ENCODE peak calls at places on chromosomes 13 and 19, in five cellular contexts. One of them, this sample, is unnamed.

GRCh38 chr13:87058786-87059329 is 612.3 kb upstream of the SLITRK5 start:
- DNase-seq in sigmoid colon: no peak
- DNase-seq in fibroblast of the aortic adventitia: no peak
- DNase-seq in lower leg skin: no peak
- DNase-seq in SK-N-SH: no peak
- DNase-seq in this sample: no peak

GRCh38 chr13:99199541-99200432 is 867 bp upstream of the UBAC2 start:
- DNase-seq in sigmoid colon: peak
- DNase-seq in fibroblast of the aortic adventitia: peak
- DNase-seq in lower leg skin: no peak
- DNase-seq in SK-N-SH: no peak
- DNase-seq in this sample: no peak

GRCh38 chr13:98190889-98191444 is 13.9 kb upstream of the RNF113B start:
- DNase-seq in sigmoid colon: no peak
- DNase-seq in fibroblast of the aortic adventitia: no peak
- DNase-seq in lower leg skin: no peak
- DNase-seq in SK-N-SH: no peak
- DNase-seq in this sample: no peak

GRCh38 chr13:94987869-94988268 is 275.5 kb upstream of the SOX21 start:
- DNase-seq in sigmoid colon: no peak
- DNase-seq in fibroblast of the aortic adventitia: peak
- DNase-seq in lower leg skin: no peak
- DNase-seq in SK-N-SH: no peak
- DNase-seq in this sample: no peak

GRCh38 chr13:98530236-98530635 is 46.7 kb downstream of the STK24 start:
- DNase-seq in sigmoid colon: peak
- DNase-seq in fibroblast of the aortic adventitia: no peak
- DNase-seq in lower leg skin: no peak
- DNase-seq in SK-N-SH: no peak
- DNase-seq in this sample: no peak

GRCh38 chr19:36638862-36639510 is 27.7 kb downstream of the ZNF461 start:
- DNase-seq in sigmoid colon: no peak
- DNase-seq in fibroblast of the aortic adventitia: peak
- DNase-seq in lower leg skin: no peak
- DNase-seq in SK-N-SH: no peak
- DNase-seq in this sample: no peak

GRCh38 chr13:99018418-99019180 is 40.7 kb upstream of the DOCK9 start:
- DNase-seq in sigmoid colon: no peak
- DNase-seq in fibroblast of the aortic adventitia: peak
- DNase-seq in lower leg skin: no peak
- DNase-seq in SK-N-SH: no peak
- DNase-seq in this sample: no peak

GRCh38 chr13:73698859-73699258 is 435.3 kb downstream of the KLF12 start:
- DNase-seq in sigmoid colon: no peak
- DNase-seq in fibroblast of the aortic adventitia: no peak
- DNase-seq in lower leg skin: no peak
- DNase-seq in SK-N-SH: no peak
- DNase-seq in this sample: no peak

GRCh38 chr19:14091086-14091884 is 734 bp upstream of the SAMD1 start:
- DNase-seq in sigmoid colon: no peak
- DNase-seq in fibroblast of the aortic adventitia: peak
- DNase-seq in lower leg skin: peak
- DNase-seq in SK-N-SH: peak
- DNase-seq in this sample: peak

GRCh38 chr13:70747305-70747704 is 639.1 kb upstream of the KLHL1 start:
- DNase-seq in sigmoid colon: no peak
- DNase-seq in fibroblast of the aortic adventitia: no peak
- DNase-seq in lower leg skin: no peak
- DNase-seq in SK-N-SH: no peak
- DNase-seq in this sample: no peak

GRCh38 chr13:59360108-59360507 is 803.6 kb downstream of the DIAPH3 start:
- DNase-seq in sigmoid colon: peak
- DNase-seq in fibroblast of the aortic adventitia: no peak
- DNase-seq in lower leg skin: no peak
- DNase-seq in SK-N-SH: no peak
- DNase-seq in this sample: no peak

GRCh38 chr19:13127811-13128575 is 9.9 kb downstream of the NACC1 start:
- DNase-seq in sigmoid colon: no peak
- DNase-seq in fibroblast of the aortic adventitia: no peak
- DNase-seq in lower leg skin: no peak
- DNase-seq in SK-N-SH: no peak
- DNase-seq in this sample: no peak

GRCh38 chr19:49857834-49858590 is 7.1 kb downstream of the PTOV1 start:
- DNase-seq in sigmoid colon: no peak
- DNase-seq in fibroblast of the aortic adventitia: no peak
- DNase-seq in lower leg skin: no peak
- DNase-seq in SK-N-SH: no peak
- DNase-seq in this sample: no peak

GRCh38 chr19:45553464-45553863 is 31.1 kb downstream of the OPA3 start:
- DNase-seq in sigmoid colon: no peak
- DNase-seq in fibroblast of the aortic adventitia: no peak
- DNase-seq in lower leg skin: no peak
- DNase-seq in SK-N-SH: no peak
- DNase-seq in this sample: peak

GRCh38 chr13:59494560-59494970 is 669.2 kb downstream of the DIAPH3 start:
- DNase-seq in sigmoid colon: peak
- DNase-seq in fibroblast of the aortic adventitia: peak
- DNase-seq in lower leg skin: no peak
- DNase-seq in SK-N-SH: no peak
- DNase-seq in this sample: no peak

DNA sequence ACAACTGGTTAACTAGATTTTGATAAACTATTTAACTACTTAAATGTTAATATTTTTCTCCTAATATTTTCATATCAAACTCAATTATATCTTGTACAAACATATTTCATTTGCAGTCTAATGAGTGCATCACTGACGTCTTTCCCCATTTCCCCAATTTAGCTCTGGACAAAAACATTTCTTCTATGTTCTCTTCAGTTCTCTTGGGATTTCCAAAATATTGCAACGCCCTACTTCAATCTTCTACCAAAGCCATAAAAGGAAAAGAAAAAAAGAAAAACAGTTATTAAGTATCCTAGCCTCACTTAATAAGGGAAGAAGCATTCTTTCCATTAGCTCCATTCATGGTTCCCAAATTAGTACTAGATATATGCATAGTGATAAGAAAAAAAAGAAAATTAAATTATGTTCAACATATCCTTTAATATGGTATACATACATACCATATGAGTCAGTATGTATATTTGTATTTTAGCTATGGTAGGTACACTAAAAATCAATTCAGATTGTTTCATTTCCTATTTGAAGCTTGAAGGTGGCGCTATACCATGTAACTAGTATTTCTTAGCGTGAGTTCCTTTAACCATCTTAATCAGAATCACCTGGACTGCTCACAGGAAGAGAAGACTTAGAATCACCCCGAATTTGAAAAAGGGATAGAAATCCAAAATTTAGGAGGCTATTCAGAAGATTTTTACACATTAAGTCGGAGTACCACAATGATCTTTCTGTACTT is 9.9 kb downstream of the FBXL3 start:
- DNase-seq in sigmoid colon: no peak
- DNase-seq in fibroblast of the aortic adventitia: no peak
- DNase-seq in lower leg skin: no peak
- DNase-seq in SK-N-SH: no peak
- DNase-seq in this sample: no peak
- TF ChIP-seq CTCF in sigmoid colon: no peak
- TF ChIP-seq CTCF in fibroblast of the aortic adventitia: no peak
- TF ChIP-seq CTCF in lower leg skin: no peak
- TF ChIP-seq CTCF in SK-N-SH: peak
- TF ChIP-seq CTCF in this sample: no peak

GRCh38 chr13:114143806-114144605 is 11.6 kb upstream of the RASA3 start:
- DNase-seq in sigmoid colon: peak
- DNase-seq in fibroblast of the aortic adventitia: no peak
- DNase-seq in lower leg skin: no peak
- DNase-seq in SK-N-SH: peak
- DNase-seq in this sample: no peak
- TF ChIP-seq CTCF in sigmoid colon: no peak
- TF ChIP-seq CTCF in fibroblast of the aortic adventitia: no peak
- TF ChIP-seq CTCF in lower leg skin: no peak
- TF ChIP-seq CTCF in SK-N-SH: peak
- TF ChIP-seq CTCF in this sample: peak

GRCh38 chr13:41384749-41385503 is 72.4 kb upstream of the RGCC start:
- DNase-seq in sigmoid colon: no peak
- DNase-seq in fibroblast of the aortic adventitia: peak
- DNase-seq in lower leg skin: no peak
- DNase-seq in SK-N-SH: no peak
- DNase-seq in this sample: no peak
- TF ChIP-seq CTCF in sigmoid colon: peak
- TF ChIP-seq CTCF in fibroblast of the aortic adventitia: peak
- TF ChIP-seq CTCF in lower leg skin: no peak
- TF ChIP-seq CTCF in SK-N-SH: peak
- TF ChIP-seq CTCF in this sample: peak

GRCh38 chr19:8096071-8096470 is 43.5 kb downstream of the CCL25 start:
- DNase-seq in sigmoid colon: no peak
- DNase-seq in fibroblast of the aortic adventitia: no peak
- DNase-seq in lower leg skin: no peak
- DNase-seq in SK-N-SH: no peak
- DNase-seq in this sample: no peak
- TF ChIP-seq CTCF in sigmoid colon: no peak
- TF ChIP-seq CTCF in fibroblast of the aortic adventitia: peak
- TF ChIP-seq CTCF in lower leg skin: no peak
- TF ChIP-seq CTCF in SK-N-SH: no peak
- TF ChIP-seq CTCF in this sample: no peak

DNA sequence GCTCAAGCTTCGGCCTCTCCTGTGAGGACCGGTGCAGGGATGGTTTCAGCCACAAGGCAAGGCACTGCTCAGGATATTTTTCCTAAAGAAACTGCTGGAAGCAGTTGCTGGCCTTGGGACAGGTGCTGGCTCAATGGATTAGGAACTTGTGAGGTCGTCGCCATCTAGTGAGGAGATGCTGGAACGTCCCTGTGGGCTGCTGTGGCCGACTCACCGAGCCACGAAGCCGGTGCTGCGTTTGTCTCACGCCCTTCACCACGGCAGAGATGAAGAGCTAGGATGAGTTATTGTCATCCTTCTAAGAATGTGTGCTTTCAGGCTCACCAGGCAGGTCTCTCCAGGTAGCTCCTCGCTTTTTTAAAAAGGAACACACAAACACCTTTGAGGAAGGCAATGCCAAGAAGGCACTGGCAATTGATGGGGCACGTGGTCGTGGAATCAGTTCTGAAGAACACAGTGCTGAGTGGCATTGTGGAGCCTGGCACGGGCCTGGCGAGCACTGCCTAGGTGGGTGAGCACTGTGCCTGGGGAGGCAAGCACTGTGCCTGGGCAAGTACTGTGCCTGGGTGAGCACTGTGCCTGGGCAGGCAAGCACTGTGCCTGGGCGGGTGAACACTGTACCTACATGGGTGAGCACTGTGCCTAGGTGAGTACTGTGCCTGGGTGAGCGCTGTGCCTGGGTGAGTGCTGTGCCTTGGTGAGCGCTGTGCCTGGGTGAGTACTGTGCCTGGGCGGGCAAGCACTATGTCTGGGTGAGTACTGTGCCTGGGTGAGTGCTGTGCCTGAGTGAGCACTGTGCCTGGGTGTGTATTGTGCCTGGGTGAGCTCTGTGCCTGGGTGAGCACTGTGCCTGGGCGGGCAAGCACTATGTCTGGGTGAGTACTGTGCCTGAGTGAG is 140.4 kb downstream of the TEX29 start:
- DNase-seq in sigmoid colon: peak
- DNase-seq in fibroblast of the aortic adventitia: peak
- DNase-seq in lower leg skin: no peak
- DNase-seq in SK-N-SH: peak
- DNase-seq in this sample: no peak
- TF ChIP-seq CTCF in sigmoid colon: peak
- TF ChIP-seq CTCF in fibroblast of the aortic adventitia: peak
- TF ChIP-seq CTCF in lower leg skin: no peak
- TF ChIP-seq CTCF in SK-N-SH: peak
- TF ChIP-seq CTCF in this sample: peak

DNA sequence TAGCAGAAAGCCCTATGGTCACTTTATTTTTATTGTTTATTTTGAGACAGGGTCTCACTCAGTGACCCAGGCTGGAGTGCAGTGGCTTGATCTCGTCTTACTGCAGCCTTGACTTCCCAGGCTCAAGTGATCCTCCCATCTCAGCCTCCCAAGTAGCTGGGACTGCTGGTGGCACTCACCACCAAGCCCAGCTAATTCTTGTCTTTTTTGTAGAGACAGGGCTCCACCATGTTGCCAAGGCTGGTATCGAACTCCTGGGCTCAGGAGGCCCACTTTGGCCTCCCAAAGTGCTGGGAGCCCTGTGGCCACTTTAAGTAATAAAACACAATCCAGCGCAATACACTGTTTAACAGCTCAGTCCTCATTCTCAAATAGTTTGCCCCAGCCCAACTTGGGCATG is 69.3 kb downstream of the NUFIP1 start:
- DNase-seq in sigmoid colon: no peak
- DNase-seq in fibroblast of the aortic adventitia: no peak
- DNase-seq in lower leg skin: peak
- DNase-seq in SK-N-SH: no peak
- DNase-seq in this sample: no peak
- TF ChIP-seq CTCF in sigmoid colon: no peak
- TF ChIP-seq CTCF in fibroblast of the aortic adventitia: no peak
- TF ChIP-seq CTCF in lower leg skin: no peak
- TF ChIP-seq CTCF in SK-N-SH: no peak
- TF ChIP-seq CTCF in this sample: no peak

GRCh38 chr19:1401138-1401888 is at the start of gene GAMT:
- DNase-seq in sigmoid colon: no peak
- DNase-seq in fibroblast of the aortic adventitia: no peak
- DNase-seq in lower leg skin: no peak
- DNase-seq in SK-N-SH: peak
- DNase-seq in this sample: peak
- TF ChIP-seq CTCF in sigmoid colon: peak
- TF ChIP-seq CTCF in fibroblast of the aortic adventitia: peak
- TF ChIP-seq CTCF in lower leg skin: no peak
- TF ChIP-seq CTCF in SK-N-SH: peak
- TF ChIP-seq CTCF in this sample: peak

GRCh38 chr19:42433503-42434260 is 6.5 kb upstream of the LIPE start:
- DNase-seq in sigmoid colon: no peak
- DNase-seq in fibroblast of the aortic adventitia: peak
- DNase-seq in lower leg skin: peak
- DNase-seq in SK-N-SH: no peak
- DNase-seq in this sample: peak
- TF ChIP-seq CTCF in sigmoid colon: peak
- TF ChIP-seq CTCF in fibroblast of the aortic adventitia: peak
- TF ChIP-seq CTCF in lower leg skin: no peak
- TF ChIP-seq CTCF in SK-N-SH: peak
- TF ChIP-seq CTCF in this sample: peak